ENCODE peak calls at places on chromosomes 7 and 10, in six cellular contexts. A, V, X, M, E and P are unnamed samples.

GRCh38 chr7:155987681-155988080 is 175.4 kb upstream of the SHH start:
- DNase-seq in M (no peak), V (no peak), A (no peak), E (peak), X (no peak), P (no peak)

GRCh38 chr7:4904346-4904745 is 20.8 kb upstream of the RADIL start:
- DNase-seq in E (no peak), M (no peak), A (no peak), X (no peak), V (no peak), P (no peak)

GRCh38 chr10:7311256-7312178 is 99.3 kb downstream of the SFMBT2 start:
- DNase-seq in A (peak), M (no peak), E (no peak), V (peak), X (no peak), P (peak)

GRCh38 chr10:46558141-46558410 is 1.6 kb upstream of the GPRIN2 start:
- DNase-seq in E (no peak), V (peak), A (no peak), X (no peak), M (no peak), P (no peak)

GRCh38 chr7:96591159-96591899 is 118.3 kb downstream of the SEM1 start:
- DNase-seq in E (no peak), X (no peak), V (no peak), A (no peak), M (no peak), P (no peak)

GRCh38 chr7:6407434-6407833 is 40.3 kb downstream of the DAGLB start:
- DNase-seq in M (no peak), A (no peak), X (no peak), E (no peak), V (no peak), P (no peak)

GRCh38 chr7:74002474-74003017 is 25.4 kb upstream of the ELN start:
- DNase-seq in M (no peak), E (peak), V (peak), X (no peak), A (peak), P (peak)

GRCh38 chr7:149872419-149873073 is 1.2 kb upstream of the ATP6V0E2 start:
- DNase-seq in M (peak), V (peak), A (peak), X (peak), E (peak), P (peak)

GRCh38 chr7:151240536-151240935 is 8.0 kb downstream of the SMARCD3 start:
- DNase-seq in V (no peak), X (no peak), M (no peak), A (no peak), E (no peak), P (no peak)

GRCh38 chr10:11685787-11686218 is 56.4 kb upstream of the ECHDC3 start:
- DNase-seq in M (peak), A (peak), E (peak), V (no peak), X (no peak), P (peak)

GRCh38 chr10:102674566-102674965 is 30.3 kb downstream of the TRIM8 start:
- DNase-seq in E (no peak), M (no peak), V (no peak), X (no peak), A (no peak), P (no peak)

GRCh38 chr10:43278216-43278615 is 11.4 kb upstream of the RASGEF1A start:
- DNase-seq in E (no peak), X (no peak), A (no peak), V (no peak), M (no peak), P (no peak)

GRCh38 chr7:95476072-95476845 is 9.5 kb upstream of the ASB4 start:
- DNase-seq in M (no peak), V (peak), E (no peak), X (peak), A (no peak), P (no peak)

GRCh38 chr7:51034531-51035264 is 252.0 kb upstream of the GRB10 start:
- DNase-seq in X (no peak), M (peak), V (peak), E (no peak), A (peak), P (peak)

GRCh38 chr10:3122486-3123205 is 49.9 kb downstream of the PITRM1 start:
- DNase-seq in E (peak), A (no peak), V (no peak), M (no peak), X (no peak), P (peak)

GRCh38 chr10:62384057-62384446 is 9.9 kb downstream of the ZNF365 start:
- DNase-seq in X (no peak), M (peak), V (peak), E (no peak), A (peak), P (peak)

GRCh38 chr7:41336455-41336952 is 366.4 kb downstream of the INHBA start:
- DNase-seq in E (no peak), X (no peak), A (no peak), M (no peak), V (no peak), P (no peak)

GRCh38 chr7:143510854-143511592 is 33.4 kb downstream of the TAS2R41 start:
- DNase-seq in M (no peak), V (no peak), A (no peak), X (no peak), E (peak), P (no peak)

GRCh38 chr10:23413629-23414089 is 25.2 kb upstream of the OTUD1 start:
- DNase-seq in M (no peak), E (no peak), V (no peak), X (no peak), A (no peak), P (no peak)

GRCh38 chr10:115214799-115215198 is 121.6 kb downstream of the ATRNL1 start:
- DNase-seq in M (peak), E (no peak), V (no peak), A (no peak), X (no peak), P (no peak)

GRCh38 chr7:139936760-139937310 is 107.8 kb downstream of the TBXAS1 start:
- DNase-seq in A (peak), V (no peak), X (no peak), M (no peak), E (no peak), P (peak)

GRCh38 chr7:117350027-117350426 is 27.2 kb upstream of the WNT2 start:
- DNase-seq in V (no peak), X (no peak), E (no peak), M (no peak), A (no peak), P (no peak)